ENCODE peak calls at places on chromosomes 2 and 18, in five cellular contexts. N is H9, U is H1, R is neuronal stem cell, D is trophoblast cell. Z is an unnamed sample.

GRCh38 chr18:36468161-36468560 is 170.6 kb downstream of the FHOD3 start:
- DNase-seq in N (no peak), U (no peak), R (no peak), D (peak), Z (no peak)

GRCh38 chr2:137998503-137998902 is 34.2 kb downstream of the HNMT start:
- DNase-seq in N (no peak), U (no peak), R (no peak), D (no peak), Z (no peak)

GRCh38 chr18:65721634-65722033 is 29.2 kb upstream of the CDH7 start:
- DNase-seq in N (no peak), U (no peak), R (no peak), D (no peak), Z (no peak)

GRCh38 chr2:195368530-195369216 is 288.4 kb upstream of the SLC39A10 start:
- DNase-seq in N (no peak), U (no peak), R (no peak), D (no peak), Z (no peak)

GRCh38 chr2:191539068-191539467 is 138.9 kb upstream of the NABP1 start:
- DNase-seq in N (no peak), U (no peak), R (peak), D (no peak), Z (peak)

GRCh38 chr2:134717706-134718094 is 1.1 kb downstream of the TMEM163 start:
- DNase-seq in N (peak), U (no peak), R (peak), D (no peak), Z (no peak)

GRCh38 chr2:98592565-98592964 is 15.7 kb downstream of the COA5 start:
- DNase-seq in N (no peak), U (no peak), R (no peak), D (no peak), Z (no peak)

GRCh38 chr2:235055891-235056516 is 104.2 kb downstream of the SH3BP4 start:
- DNase-seq in N (peak), U (no peak), R (no peak), D (no peak), Z (peak)

GRCh38 chr2:216777637-216778273 is 82.1 kb downstream of the TNP1 start:
- DNase-seq in N (peak), U (peak), R (peak), D (peak), Z (peak)

GRCh38 chr2:120825370-120826259 is 89.9 kb downstream of the GLI2 start:
- DNase-seq in N (no peak), U (no peak), R (no peak), D (peak), Z (peak)

GRCh38 chr2:48496867-48497266 is 33.1 kb upstream of the STON1 start:
- DNase-seq in N (no peak), U (no peak), R (no peak), D (no peak), Z (peak)

GRCh38 chr2:181145645-181146044 is 165.2 kb downstream of the UBE2E3 start:
- DNase-seq in N (no peak), U (no peak), R (no peak), D (no peak), Z (no peak)

GRCh38 chr2:168633200-168633599 is 169.2 kb upstream of the NOSTRIN start:
- DNase-seq in N (no peak), U (no peak), R (no peak), D (no peak), Z (peak)

GRCh38 chr2:109435066-109435690 is 178.6 kb downstream of the SEPTIN10 start:
- DNase-seq in N (no peak), U (no peak), R (no peak), D (no peak), Z (no peak)

GRCh38 chr2:12715878-12716249 is 872 bp upstream of the TRIB2 start:
- DNase-seq in N (peak), U (no peak), R (peak), D (peak), Z (peak)

GRCh38 chr2:86541282-86541681 is 22.0 kb downstream of the CHMP3 start:
- DNase-seq in N (no peak), U (no peak), R (no peak), D (no peak), Z (no peak)

GRCh38 chr2:232103140-232103737 is 141.7 kb downstream of the DIS3L2 start:
- DNase-seq in N (no peak), U (no peak), R (no peak), D (no peak), Z (no peak)

GRCh38 chr2:42510191-42510929 is 16.6 kb upstream of the KCNG3 start:
- DNase-seq in N (no peak), U (no peak), R (no peak), D (no peak), Z (peak)

GRCh38 chr2:237290249-237290648 is 123.7 kb downstream of the COL6A3 start:
- DNase-seq in N (no peak), U (no peak), R (no peak), D (no peak), Z (peak)

GRCh38 chr2:119678021-119678656 is 862 bp upstream of the TMEM177 start:
- DNase-seq in N (peak), U (no peak), R (no peak), D (no peak), Z (no peak)

GRCh38 chr2:240991378-240992263 is 6.8 kb upstream of the SNED1 start:
- DNase-seq in N (peak), U (no peak), R (no peak), D (peak), Z (peak)

GRCh38 chr2:241339839-241340471 is 16.1 kb upstream of the FARP2 start:
- DNase-seq in N (no peak), U (no peak), R (no peak), D (no peak), Z (no peak)

DNA sequence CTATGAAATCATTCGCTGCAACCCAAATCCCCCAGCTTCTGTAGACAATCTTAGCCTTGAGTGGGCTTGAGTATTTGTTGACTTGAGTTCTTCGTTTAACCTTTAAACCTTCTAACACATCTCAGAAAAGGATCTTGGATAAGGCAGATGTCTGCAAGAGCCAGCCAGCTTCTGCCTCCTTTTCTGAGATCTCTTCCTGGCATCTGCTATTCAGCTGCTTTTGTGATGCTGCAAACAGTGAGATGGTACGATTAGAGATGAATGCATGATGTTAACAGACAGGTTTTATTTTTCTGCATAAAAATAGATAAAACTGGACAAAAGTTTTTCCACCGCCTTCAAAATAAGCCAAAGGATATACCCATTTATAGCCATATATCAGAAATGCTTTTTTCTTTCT is 37.6 kb downstream of the NRP2 start:
- DNase-seq in N (no peak), U (no peak), R (no peak), D (no peak), Z (no peak)
- H2BK12ac ChIP-seq in N (no peak), U (no peak), R (no peak), D (no peak), Z (no peak)

GRCh38 chr2:213425618-213426017 is 141.4 kb downstream of the SPAG16 start:
- DNase-seq in N (no peak), U (no peak), R (no peak), D (no peak), Z (no peak)

GRCh38 chr2:213416832-213417231 is 132.6 kb downstream of the SPAG16 start:
- DNase-seq in N (no peak), U (no peak), R (no peak), D (no peak), Z (peak)

GRCh38 chr2:213422211-213422610 is 137.9 kb downstream of the SPAG16 start:
- DNase-seq in N (no peak), U (no peak), R (no peak), D (no peak), Z (no peak)

GRCh38 chr2:213419980-213420379 is 135.7 kb downstream of the SPAG16 start:
- DNase-seq in N (no peak), U (no peak), R (no peak), D (no peak), Z (no peak)

GRCh38 chr2:213420829-213421385 is 136.6 kb downstream of the SPAG16 start:
- DNase-seq in N (no peak), U (no peak), R (no peak), D (no peak), Z (no peak)
- H2BK12ac ChIP-seq in N (no peak), U (no peak), R (no peak), D (no peak), Z (no peak)

GRCh38 chr2:10389596-10389995 is 58.5 kb downstream of the ODC1 start:
- DNase-seq in N (no peak), U (no peak), R (no peak), D (no peak), Z (peak)
- H2BK12ac ChIP-seq in N (no peak), U (no peak), R (no peak), D (no peak), Z (no peak)

DNA sequence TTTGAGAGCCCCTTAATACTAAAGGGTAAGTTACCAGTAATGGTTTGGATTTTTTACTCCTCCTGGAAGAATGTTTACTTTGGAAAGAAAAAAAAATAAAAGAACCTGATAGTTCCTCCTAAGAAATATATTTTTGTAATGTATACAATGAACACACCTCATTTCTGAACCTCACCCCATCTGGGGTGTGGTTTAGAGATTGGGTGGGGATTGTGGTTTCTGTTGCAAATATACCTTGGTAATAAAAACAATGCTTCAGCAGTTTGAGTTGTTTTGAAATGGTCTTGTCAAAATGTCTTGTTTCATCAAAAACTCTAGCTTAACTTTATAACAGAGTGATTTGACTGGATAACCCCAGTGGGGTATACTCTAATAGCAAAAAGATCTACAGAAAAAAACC is 448.9 kb upstream of the MEIS1 start:
- DNase-seq in N (no peak), U (no peak), R (no peak), D (no peak), Z (no peak)
- H2BK12ac ChIP-seq in N (no peak), U (no peak), R (no peak), D (no peak), Z (no peak)

Z was measured in mesenchymal stem cell.